ENCODE peak calls at places on chromosomes 16 and 17, in nine cellular contexts. O is mucosa of descending colon, M is colonic mucosa, C is AG04450, Q is right atrium auricular region, H is fibroblast of mammary gland, T is transverse colon, P is IMR-90, A is left lung. G is an unnamed sample.

GRCh38 chr16:83952587-83952939 is 477 bp upstream of the OSGIN1 start:
- DNase-seq in O (no peak), M (no peak), C (no peak), Q (no peak), H (peak), T (no peak), P (no peak), A (no peak), G (peak)

GRCh38 chr17:72270530-72270929 is 149.7 kb downstream of the SOX9 start:
- DNase-seq in O (no peak), M (no peak), C (no peak), Q (no peak), H (peak), T (no peak), P (peak), A (peak), G (no peak)

GRCh38 chr17:19397556-19398041 is 10.6 kb upstream of the MFAP4 start:
- DNase-seq in O (no peak), M (peak), C (no peak), Q (no peak), H (no peak), T (peak), P (no peak), A (peak), G (no peak)

GRCh38 chr17:48160177-48160967 is 52.8 kb downstream of the SNX11 start:
- DNase-seq in O (no peak), M (peak), C (no peak), Q (no peak), H (no peak), T (peak), P (no peak), A (no peak), G (no peak)

GRCh38 chr17:19332371-19333131 is 30.0 kb downstream of the B9D1 start:
- DNase-seq in O (no peak), M (no peak), C (no peak), Q (no peak), H (no peak), T (no peak), P (no peak), A (no peak), G (no peak)

GRCh38 chr17:46266656-46267544 is 28.0 kb upstream of the LRRC37A start:
- DNase-seq in O (peak), M (peak), C (peak), Q (peak), H (peak), T (peak), P (peak), A (peak), G (peak)

GRCh38 chr16:23786964-23787571 is 32.2 kb downstream of the CHP2 start:
- DNase-seq in O (no peak), M (no peak), C (no peak), Q (no peak), H (no peak), T (no peak), P (no peak), A (no peak), G (no peak)

GRCh38 chr16:52611817-52612673 is 65.1 kb upstream of the TOX3 start:
- DNase-seq in O (no peak), M (peak), C (no peak), Q (no peak), H (no peak), T (peak), P (no peak), A (no peak), G (no peak)

GRCh38 chr16:58022601-58023371 is 2.8 kb upstream of the MMP15 start:
- DNase-seq in O (peak), M (peak), C (no peak), Q (no peak), H (peak), T (peak), P (peak), A (peak), G (no peak)

GRCh38 chr17:50165466-50165865 is 339 bp upstream of the SGCA start:
- DNase-seq in O (no peak), M (no peak), C (no peak), Q (no peak), H (no peak), T (no peak), P (no peak), A (no peak), G (no peak)

GRCh38 chr16:49510676-49511305 is 137.2 kb downstream of the C16orf78 start:
- DNase-seq in O (peak), M (no peak), C (no peak), Q (no peak), H (no peak), T (no peak), P (no peak), A (no peak), G (no peak)

GRCh38 chr17:82520041-82520910 is 744 bp downstream of the FOXK2 start:
- DNase-seq in O (peak), M (peak), C (no peak), Q (no peak), H (no peak), T (no peak), P (no peak), A (no peak), G (no peak)

GRCh38 chr16:74770826-74771526 is 3.6 kb downstream of the FA2H start:
- DNase-seq in O (peak), M (peak), C (no peak), Q (no peak), H (no peak), T (no peak), P (no peak), A (no peak), G (no peak)

GRCh38 chr16:67939507-67940435 is 3.1 kb upstream of the PSMB10 start:
- DNase-seq in O (peak), M (peak), C (no peak), Q (no peak), H (no peak), T (peak), P (no peak), A (no peak), G (peak)

GRCh38 chr16:4698321-4699029 is 5.1 kb downstream of the NUDT16L1 start:
- DNase-seq in O (peak), M (no peak), C (no peak), Q (no peak), H (no peak), T (no peak), P (no peak), A (no peak), G (no peak)

GRCh38 chr17:37527249-37527851 is 37.7 kb downstream of the DUSP14 start:
- DNase-seq in O (no peak), M (peak), C (peak), Q (no peak), H (peak), T (no peak), P (peak), A (no peak), G (no peak)

GRCh38 chr17:40501499-40501911 is at the start of gene TNS4:
- DNase-seq in O (peak), M (peak), C (no peak), Q (no peak), H (no peak), T (peak), P (no peak), A (peak), G (no peak)

GRCh38 chr17:2853111-2853721 is 57.0 kb downstream of the RAP1GAP2 start:
- DNase-seq in O (peak), M (peak), C (no peak), Q (no peak), H (peak), T (peak), P (peak), A (peak), G (peak)

GRCh38 chr16:68719993-68720489 is 17.1 kb upstream of the CDH1 start:
- DNase-seq in O (no peak), M (no peak), C (no peak), Q (no peak), H (no peak), T (no peak), P (no peak), A (no peak), G (no peak)

GRCh38 chr17:57277923-57278604 is 21.7 kb downstream of the MSI2 start:
- DNase-seq in O (no peak), M (no peak), C (no peak), Q (no peak), H (no peak), T (no peak), P (no peak), A (no peak), G (no peak)

GRCh38 chr17:57935833-57936807 is 19.1 kb downstream of the CUEDC1 start:
- DNase-seq in O (no peak), M (no peak), C (no peak), Q (no peak), H (peak), T (peak), P (peak), A (no peak), G (no peak)

GRCh38 chr16:23508589-23509440 is 1.5 kb downstream of the GGA2 start:
- DNase-seq in O (no peak), M (peak), C (no peak), Q (peak), H (peak), T (peak), P (no peak), A (no peak), G (no peak)

GRCh38 chr17:51860934-51861561 is 297.5 kb downstream of the CA10 start:
- DNase-seq in O (no peak), M (peak), C (no peak), Q (no peak), H (peak), T (peak), P (no peak), A (no peak), G (no peak)

GRCh38 chr16:8655184-8655717 is 19.2 kb upstream of the ABAT start:
- DNase-seq in O (no peak), M (peak), C (no peak), Q (no peak), H (peak), T (peak), P (peak), A (no peak), G (no peak)

GRCh38 chr17:50102164-50102991 is 7.2 kb downstream of the PDK2 start:
- DNase-seq in O (peak), M (peak), C (no peak), Q (peak), H (no peak), T (peak), P (no peak), A (peak), G (no peak)

GRCh38 chr17:5418858-5419355 is 555 bp downstream of the NUP88 start:
- DNase-seq in O (no peak), M (peak), C (no peak), Q (no peak), H (peak), T (peak), P (peak), A (peak), G (no peak)

GRCh38 chr17:63419949-63420867 is 25.9 kb downstream of the CYB561 start:
- DNase-seq in O (no peak), M (no peak), C (no peak), Q (no peak), H (no peak), T (no peak), P (no peak), A (no peak), G (no peak)

DNA sequence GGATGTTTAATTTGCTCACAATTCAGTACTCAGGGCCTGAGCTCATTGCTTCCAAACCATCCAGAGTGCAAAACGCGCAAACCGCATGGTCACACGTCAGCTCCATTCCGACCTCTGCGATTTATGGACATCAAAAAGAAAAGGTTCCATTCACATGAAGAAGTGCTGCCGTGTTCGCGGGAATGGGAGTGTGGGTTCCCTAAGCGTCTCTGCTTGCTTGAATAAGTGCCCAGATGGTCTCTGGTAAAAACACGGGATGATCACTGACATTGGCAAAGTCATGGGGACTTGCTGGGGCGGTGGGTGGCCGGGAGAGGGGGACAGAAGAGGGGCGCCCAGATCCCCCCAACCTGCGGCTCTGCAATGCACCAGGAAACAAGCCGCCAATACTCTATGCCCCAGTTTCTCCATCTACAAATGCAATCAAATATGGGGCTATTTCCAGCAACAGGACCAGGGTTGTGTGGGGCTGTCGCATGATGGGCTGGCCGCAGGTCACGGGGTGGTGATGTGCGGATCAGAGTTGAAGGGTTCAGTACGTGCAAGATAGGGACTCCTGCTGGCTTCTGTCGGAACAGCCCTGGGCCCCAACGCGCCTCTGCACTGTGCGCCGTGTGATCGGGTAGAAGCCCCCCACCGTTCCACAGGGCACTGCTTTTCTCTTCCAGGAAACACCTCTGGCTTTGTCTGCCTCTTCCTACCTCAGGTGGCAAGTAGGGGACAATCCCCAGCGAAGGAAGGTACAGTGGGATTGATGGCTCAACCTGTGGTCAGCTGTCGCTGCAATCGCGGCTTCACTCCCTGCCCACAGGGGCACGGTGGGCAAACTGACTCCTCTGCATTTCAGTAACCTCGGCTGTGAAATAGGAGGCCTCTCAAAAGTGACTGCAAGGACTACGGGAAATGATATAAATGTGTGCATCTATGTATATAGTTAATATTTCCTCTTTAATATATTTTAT is 11.2 kb downstream of the FOXF1 start:
- DNase-seq in O (peak), M (no peak), C (no peak), Q (no peak), H (no peak), T (no peak), P (no peak), A (no peak), G (no peak)
- TF ChIP-seq CTCF in O (no peak), M (no peak), C (peak), Q (no peak), H (no peak), T (no peak), P (no peak), A (no peak), G (no peak)

GRCh38 chr17:59853168-59853918 is 39.4 kb downstream of the TUBD1 start:
- DNase-seq in O (peak), M (peak), C (peak), Q (no peak), H (peak), T (peak), P (peak), A (no peak), G (no peak)
- TF ChIP-seq CTCF in O (no peak), M (peak), C (peak), Q (peak), H (peak), T (peak), P (peak), A (peak), G (peak)

GRCh38 chr16:70611224-70611598 is 35.1 kb upstream of the IL34 start:
- DNase-seq in O (no peak), M (no peak), C (no peak), Q (no peak), H (no peak), T (no peak), P (no peak), A (no peak), G (no peak)

GRCh38 chr16:70611785-70612303 is 34.5 kb upstream of the IL34 start:
- DNase-seq in O (no peak), M (no peak), C (no peak), Q (no peak), H (no peak), T (no peak), P (no peak), A (no peak), G (no peak)

GRCh38 chr16:70612931-70613330 is 33.4 kb upstream of the IL34 start:
- DNase-seq in O (no peak), M (no peak), C (no peak), Q (no peak), H (no peak), T (no peak), P (no peak), A (no peak), G (no peak)

GRCh38 chr16:70608516-70608915 is 37.8 kb upstream of the IL34 start:
- DNase-seq in O (no peak), M (no peak), C (no peak), Q (no peak), H (no peak), T (no peak), P (no peak), A (no peak), G (no peak)

GRCh38 chr16:70610273-70611223 is 35.8 kb upstream of the IL34 start:
- DNase-seq in O (no peak), M (peak), C (no peak), Q (no peak), H (no peak), T (peak), P (no peak), A (no peak), G (no peak)
- TF ChIP-seq CTCF in O (no peak), M (no peak), C (no peak), Q (no peak), H (no peak), T (no peak), P (no peak), A (no peak), G (no peak)

GRCh38 chr17:75182569-75183436 is at the start of gene SUMO2:
- DNase-seq in O (peak), M (peak), C (peak), Q (peak), H (peak), T (peak), P (peak), A (peak), G (peak)
- TF ChIP-seq CTCF in O (peak), M (no peak), C (peak), Q (peak), H (no peak), T (no peak), P (peak), A (peak), G (peak)

GRCh38 chr17:9839433-9839832 is 13.7 kb downstream of the GLP2R start:
- DNase-seq in O (no peak), M (no peak), C (no peak), Q (no peak), H (peak), T (no peak), P (peak), A (no peak), G (no peak)
- TF ChIP-seq CTCF in O (no peak), M (no peak), C (no peak), Q (peak), H (peak), T (no peak), P (peak), A (no peak), G (no peak)

DNA sequence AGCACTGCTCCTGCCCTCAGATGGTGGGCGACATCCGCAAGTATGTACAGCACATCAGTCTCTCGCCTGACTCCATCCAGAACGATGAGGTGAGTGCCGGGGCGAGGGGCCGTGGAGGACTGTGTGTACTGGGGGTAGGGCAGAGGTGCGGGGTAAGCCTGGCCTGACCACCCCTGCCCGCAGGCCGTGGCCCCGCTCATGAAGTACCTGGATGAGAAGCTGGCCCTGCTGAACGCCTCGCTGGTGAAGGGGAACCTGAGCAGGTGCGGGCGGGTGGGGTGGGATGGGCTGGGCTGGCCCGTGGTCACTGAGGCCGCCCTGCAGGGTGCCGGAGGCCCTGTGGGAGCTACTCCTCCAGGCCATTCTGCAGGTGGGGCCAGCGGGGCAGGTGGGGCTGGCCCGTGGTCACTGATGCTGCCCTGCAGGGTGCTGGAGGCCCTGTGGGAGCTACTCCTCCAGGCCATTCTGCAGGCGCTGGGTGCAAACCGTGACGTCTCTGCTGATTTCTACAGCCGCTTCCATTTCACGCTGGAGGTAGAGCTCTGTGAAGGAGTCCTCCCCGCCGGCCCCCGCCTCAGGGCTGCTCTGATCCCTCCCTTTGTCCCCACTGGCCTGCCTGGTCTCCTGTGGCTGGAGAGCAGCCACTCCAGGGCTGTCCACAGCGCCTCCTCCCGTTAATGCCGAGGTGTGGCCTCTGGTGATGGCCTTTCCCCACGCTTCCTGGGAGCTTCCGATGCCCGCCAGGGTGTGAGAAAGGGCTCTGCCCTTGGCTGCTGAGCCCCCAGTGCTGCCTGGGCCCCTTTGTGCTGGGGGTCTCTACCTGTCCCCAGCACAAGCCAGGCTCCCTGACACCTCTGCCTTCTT is 5.0 kb downstream of the TSR3 start:
- DNase-seq in O (no peak), M (no peak), C (no peak), Q (no peak), H (peak), T (no peak), P (no peak), A (no peak), G (no peak)
- TF ChIP-seq CTCF in O (no peak), M (no peak), C (no peak), Q (no peak), H (peak), T (no peak), P (peak), A (no peak), G (no peak)

GRCh38 chr16:89344314-89344828 is 126.9 kb downstream of the ZNF778 start:
- DNase-seq in O (no peak), M (no peak), C (no peak), Q (no peak), H (no peak), T (no peak), P (no peak), A (peak), G (no peak)

GRCh38 chr16:89346869-89347268 is 129.4 kb downstream of the ZNF778 start:
- DNase-seq in O (no peak), M (no peak), C (no peak), Q (no peak), H (no peak), T (no peak), P (no peak), A (no peak), G (no peak)

GRCh38 chr16:89345663-89346150 is 128.2 kb downstream of the ZNF778 start:
- DNase-seq in O (no peak), M (no peak), C (no peak), Q (no peak), H (no peak), T (no peak), P (no peak), A (no peak), G (no peak)

GRCh38 chr16:89343501-89344291 is 126.2 kb downstream of the ZNF778 start:
- DNase-seq in O (peak), M (peak), C (no peak), Q (no peak), H (peak), T (peak), P (peak), A (no peak), G (no peak)

DNA sequence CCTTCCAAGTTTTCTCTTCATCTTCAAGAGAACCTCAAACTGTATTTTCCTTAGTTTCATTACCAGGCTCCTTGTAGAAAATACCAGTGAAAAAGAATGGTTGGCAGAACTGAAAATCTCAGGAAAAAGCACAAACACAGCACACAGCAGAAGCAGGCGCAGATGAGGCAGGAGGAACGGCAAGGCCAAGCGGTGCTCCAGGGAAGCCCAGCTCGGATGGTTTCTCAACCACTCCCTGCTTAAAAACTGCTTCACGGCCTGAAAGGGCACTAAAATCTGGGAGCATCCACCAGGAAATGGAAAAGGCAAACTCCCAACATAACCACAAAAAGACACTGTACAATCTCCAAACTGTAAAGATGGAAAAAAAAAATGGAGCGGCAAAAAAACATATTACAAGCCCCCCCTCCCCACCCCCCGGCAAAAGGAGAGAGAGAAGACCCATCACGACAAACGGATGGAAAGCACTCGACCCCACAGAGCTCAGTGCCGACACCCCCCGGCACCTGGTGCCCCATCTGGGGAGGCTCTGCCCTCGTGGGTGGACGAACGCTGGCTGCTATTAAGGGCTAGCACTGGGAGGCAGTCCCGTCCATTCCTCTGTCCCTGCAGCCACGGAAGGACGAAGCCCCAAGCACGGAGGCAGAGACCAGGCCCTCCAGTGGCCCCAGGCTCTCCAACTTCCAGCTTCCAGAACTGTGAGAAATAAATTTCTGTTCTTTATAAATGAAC is 127.5 kb downstream of the ZNF778 start:
- DNase-seq in O (peak), M (no peak), C (no peak), Q (no peak), H (peak), T (no peak), P (no peak), A (peak), G (no peak)
- TF ChIP-seq CTCF in O (no peak), M (no peak), C (no peak), Q (no peak), H (no peak), T (no peak), P (no peak), A (no peak), G (no peak)

GRCh38 chr16:85209526-85210121 is 97.4 kb upstream of the CIBAR2 start:
- DNase-seq in O (no peak), M (no peak), C (no peak), Q (no peak), H (no peak), T (no peak), P (no peak), A (no peak), G (no peak)
- TF ChIP-seq CTCF in O (no peak), M (no peak), C (no peak), Q (no peak), H (no peak), T (no peak), P (peak), A (no peak), G (no peak)